ENCODE peak calls at places on chromosomes 11 and 22, in five cellular contexts. H is transverse colon, R is upper lobe of right lung, T is A673, G is mucosa of descending colon. W is an unnamed sample.
A peak's percentile ranks its signal among the peaks of the same experiment; 100 is the strongest.

GRCh38 chr11:66557733-66558326 is 10.6 kb downstream of the CTSF start:
- DNase-seq in H (no peak), R (no peak), T (no peak), G (no peak), W (no peak)

GRCh38 chr11:102810943-102811528 is 13.1 kb upstream of the MMP1 start:
- DNase-seq in H (no peak), R (no peak), T (peak; percentile 92), G (no peak), W (peak; percentile 21)

GRCh38 chr22:32785636-32786418 is 15.7 kb upstream of the TIMP3 start:
- DNase-seq in H (no peak), R (no peak), T (no peak), G (no peak), W (no peak)

GRCh38 chr22:24496234-24496633 is 1.1 kb downstream of the UPB1 start:
- DNase-seq in H (no peak), R (no peak), T (no peak), G (no peak), W (no peak)

GRCh38 chr11:127063191-127063590 is 62.6 kb upstream of the KIRREL3 start:
- DNase-seq in H (no peak), R (no peak), T (no peak), G (no peak), W (no peak)

GRCh38 chr22:46775789-46776485 is 13.5 kb downstream of the TBC1D22A start:
- DNase-seq in H (no peak), R (no peak), T (no peak), G (no peak), W (no peak)

GRCh38 chr11:19398772-19399542 is 158.2 kb upstream of the E2F8 start:
- DNase-seq in H (peak; percentile 30), R (no peak), T (no peak), G (no peak), W (no peak)

GRCh38 chr11:69689484-69690319 is 14.1 kb downstream of the FGF19 start:
- DNase-seq in H (no peak), R (no peak), T (no peak), G (no peak), W (no peak)

GRCh38 chr11:49995559-49995958 is 13.2 kb upstream of the OR4C12 start:
- DNase-seq in H (no peak), R (no peak), T (peak; percentile 96), G (no peak), W (peak; percentile 49)

GRCh38 chr11:15901046-15901445 is 455.3 kb downstream of the SOX6 start:
- DNase-seq in H (no peak), R (peak; percentile 60), T (no peak), G (no peak), W (peak; percentile 62)

GRCh38 chr11:78219493-78220217 is 30.9 kb downstream of the USP35 start:
- DNase-seq in H (no peak), R (no peak), T (no peak), G (no peak), W (no peak)

GRCh38 chr11:72443016-72443415 is 8.7 kb upstream of the CLPB start:
- DNase-seq in H (no peak), R (no peak), T (no peak), G (no peak), W (no peak)

GRCh38 chr22:38049812-38050619 is 7.2 kb upstream of the PICK1 start:
- DNase-seq in H (no peak), R (no peak), T (no peak), G (no peak), W (no peak)

GRCh38 chr11:88779551-88779950 is 286.2 kb downstream of the GRM5 start:
- DNase-seq in H (no peak), R (no peak), T (no peak), G (no peak), W (no peak)

DNA sequence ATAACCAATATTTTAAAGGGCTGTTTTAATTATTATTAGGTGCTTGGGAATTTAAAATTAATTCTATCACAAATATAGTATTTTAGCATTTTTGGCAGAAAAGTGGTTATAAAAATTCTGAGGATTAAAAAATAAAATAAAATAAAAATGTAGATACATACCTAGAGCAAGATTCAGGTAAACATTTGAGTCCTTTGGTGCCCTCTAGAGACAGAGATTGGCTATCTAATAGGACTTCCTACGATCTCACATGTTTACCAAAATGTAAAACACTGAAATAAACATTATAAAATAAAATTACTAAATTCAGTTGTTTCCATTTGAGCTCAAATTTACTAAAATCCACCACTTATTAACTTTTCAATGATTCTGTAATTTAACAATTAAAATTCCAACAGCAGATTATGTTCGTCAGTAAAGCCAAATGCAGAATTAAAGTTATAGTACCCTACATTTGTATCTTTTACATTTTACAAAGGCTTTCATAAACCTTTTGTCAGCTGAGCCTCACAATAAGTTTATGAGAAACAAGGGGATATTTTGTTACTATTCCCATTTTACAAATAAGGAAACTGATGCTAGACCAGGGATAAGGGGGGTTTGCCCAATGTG is 27.7 kb downstream of the SLC36A4 start:
- DNase-seq in H (no peak), R (no peak), T (peak; percentile 10), G (no peak), W (peak; percentile 43)
- TF ChIP-seq CTCF in H (peak; percentile 46), R (peak; percentile 41), T (peak; percentile 56), G (peak; percentile 26), W (peak; percentile 50)

GRCh38 chr11:70762810-70763209 is 364.5 kb downstream of the CTTN start:
- DNase-seq in H (no peak), R (peak; percentile 67), T (no peak), G (no peak), W (no peak)
- H3K9me3 ChIP-seq in H (no peaks in the 10 kb centered on the region), R (no peaks in the 10 kb centered on the region), T (no peaks in the 10 kb centered on the region), G (no peaks in the 10 kb centered on the region), W (no peaks in the 10 kb centered on the region)

GRCh38 chr22:41256254-41256897 is 15.6 kb upstream of the CHADL start:
- DNase-seq in H (no peak), R (no peak), T (no peak), G (no peak), W (peak; percentile 31)
- TF ChIP-seq CTCF in H (no peak), R (no peak), T (no peak), G (no peak), W (no peak)

DNA sequence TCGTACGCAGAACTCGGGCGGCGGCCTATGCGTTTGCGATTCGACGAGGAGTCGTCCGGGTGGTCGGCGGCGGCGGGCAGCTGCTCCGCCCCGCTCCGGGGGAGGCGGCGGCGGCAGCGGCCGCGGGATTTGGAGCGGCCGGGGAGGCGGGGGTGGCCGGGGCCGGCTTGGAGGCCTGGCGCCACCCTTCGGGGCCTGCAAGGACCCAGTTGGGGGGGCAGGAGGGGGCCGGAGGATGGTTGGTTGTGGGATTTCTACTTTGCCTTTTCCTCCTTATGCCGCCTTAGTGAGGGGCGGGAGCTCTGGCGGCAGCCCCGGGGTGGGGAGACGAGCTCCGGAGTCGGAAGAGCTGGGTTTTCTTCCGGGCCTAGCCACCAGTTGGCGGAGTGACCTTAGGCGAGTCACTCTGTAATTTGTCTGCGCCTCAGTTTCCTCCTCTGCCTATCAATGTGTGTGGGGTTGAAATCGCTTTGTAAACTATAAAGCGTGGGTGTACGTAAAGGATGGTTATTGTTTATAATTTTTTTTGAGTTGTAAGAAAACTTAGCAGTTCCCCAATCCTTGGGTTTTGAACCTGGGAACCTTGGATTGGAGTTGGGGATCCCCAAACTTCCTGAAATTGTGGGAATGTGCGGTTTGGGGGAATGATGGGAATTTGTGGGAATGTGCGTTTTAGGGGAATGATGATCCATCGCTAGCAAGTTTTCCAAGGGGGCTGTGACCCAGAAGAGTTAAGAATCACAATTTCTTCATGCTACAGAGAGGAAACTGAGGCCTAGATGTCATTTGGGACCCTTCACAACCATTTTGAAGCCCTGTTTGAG is 679 bp downstream of the TUG1 start:
- DNase-seq in H (peak; percentile 53), R (no peak), T (peak; percentile 56), G (peak; percentile 70), W (no peak)
- H3K9me3 ChIP-seq in H (peaks cover 5% of the 10 kb centered on the region), R (no peaks in the 10 kb centered on the region), T (peaks cover 63% of the 10 kb centered on the region), G (peaks cover 24% of the 10 kb centered on the region), W (no peaks in the 10 kb centered on the region)

DNA sequence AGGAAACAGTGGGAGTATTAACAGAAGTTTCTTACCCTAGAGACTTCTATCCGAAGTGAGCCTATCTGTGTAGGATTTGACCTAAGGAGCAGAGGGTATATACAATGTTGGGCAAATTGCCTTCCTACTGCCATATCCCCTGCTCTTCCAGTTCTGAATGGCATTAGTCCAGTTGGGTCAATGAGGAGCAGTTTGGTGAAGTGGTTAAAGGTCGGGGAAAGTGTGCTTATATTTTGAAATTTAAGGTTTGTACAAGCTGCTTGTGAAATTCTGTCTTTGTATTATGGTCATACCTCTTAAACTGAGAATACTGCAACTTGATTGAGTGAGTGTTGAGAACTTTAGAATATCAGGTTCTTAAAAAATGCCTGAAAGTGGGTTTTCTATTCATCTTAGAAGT is 1.7 kb downstream of the EI24 start:
- DNase-seq in H (no peak), R (no peak), T (no peak), G (no peak), W (no peak)
- TF ChIP-seq CTCF in H (no peak), R (no peak), T (no peak), G (no peak), W (no peak)

W was measured in cardiac muscle cell.